ENCODE peak calls at places on chromosome 21, in ten cellular contexts. Z, R, H, S, B, E, I, G, K and U are unnamed samples.

GRCh38 chr21:45076245-45076661 is 1.9 kb downstream of the ADARB1 start:
- DNase-seq in H (peak), B (no peak), S (no peak), G (no peak), R (no peak), I (no peak), K (peak), E (no peak), Z (peak), U (no peak)

GRCh38 chr21:32001390-32001789 is 128.6 kb downstream of the HUNK start:
- DNase-seq in Z (no peak), K (no peak), G (no peak), S (no peak), R (no peak), B (no peak), E (no peak), H (peak), I (no peak), U (no peak)

GRCh38 chr21:33761104-33762036 is 119.1 kb downstream of the ITSN1 start:
- DNase-seq in S (no peak), G (peak), H (peak), R (peak), Z (no peak), I (peak), K (peak), E (no peak), B (no peak), U (peak)

GRCh38 chr21:31514598-31514997 is 144.9 kb upstream of the SOD1 start:
- DNase-seq in H (no peak), E (no peak), I (no peak), R (no peak), G (peak), K (no peak), Z (no peak), S (no peak), B (no peak), U (no peak)

GRCh38 chr21:23401278-23401677 is 2206.0 kb downstream of the MRPL39 start:
- DNase-seq in I (no peak), Z (no peak), K (no peak), E (no peak), S (no peak), H (no peak), B (no peak), G (no peak), R (no peak), U (peak)

GRCh38 chr21:30552782-30553181 is 8.3 kb downstream of the KRTAP19-7 start:
- DNase-seq in S (no peak), I (no peak), G (no peak), H (no peak), B (no peak), Z (no peak), R (no peak), E (no peak), K (no peak), U (no peak)

GRCh38 chr21:30336596-30336995 is 898 bp downstream of the KRTAP27-1 start:
- DNase-seq in B (no peak), G (no peak), I (no peak), R (no peak), Z (no peak), K (peak), E (no peak), S (no peak), H (no peak), U (peak)

GRCh38 chr21:39347537-39347936 is 1.4 kb downstream of the HMGN1 start:
- DNase-seq in S (no peak), B (no peak), R (no peak), G (no peak), H (no peak), Z (no peak), E (no peak), I (no peak), K (no peak), U (no peak)

GRCh38 chr21:32806810-32807386 is 35.3 kb upstream of the PAXBP1 start:
- DNase-seq in H (no peak), R (no peak), Z (no peak), G (no peak), S (no peak), E (no peak), B (no peak), I (no peak), K (peak), U (no peak)

GRCh38 chr21:33664135-33664534 is 21.8 kb downstream of the ITSN1 start:
- DNase-seq in G (no peak), S (no peak), B (no peak), H (no peak), R (no peak), I (no peak), E (no peak), K (no peak), Z (no peak), U (no peak)

GRCh38 chr21:32388306-32388705 is 4.5 kb downstream of the URB1 start:
- DNase-seq in B (no peak), E (no peak), I (no peak), S (no peak), K (no peak), R (no peak), H (no peak), G (no peak), Z (no peak), U (no peak)

GRCh38 chr21:28548291-28548690 is 444.4 kb downstream of the LTN1 start:
- DNase-seq in E (no peak), H (no peak), R (no peak), G (no peak), B (no peak), Z (no peak), I (no peak), S (no peak), K (no peak), U (no peak)

GRCh38 chr21:39016740-39017315 is 166.4 kb downstream of the PSMG1 start:
- DNase-seq in I (no peak), E (no peak), Z (no peak), B (peak), S (no peak), R (no peak), H (no peak), G (no peak), K (no peak), U (no peak)

GRCh38 chr21:31901342-31901741 is 28.5 kb downstream of the HUNK start:
- DNase-seq in H (no peak), B (no peak), G (no peak), R (no peak), S (no peak), K (no peak), Z (no peak), E (no peak), I (no peak), U (no peak)

GRCh38 chr21:43858806-43859648 is 6.0 kb upstream of the AGPAT3 start:
- DNase-seq in Z (peak), R (no peak), K (no peak), H (peak), E (no peak), G (no peak), S (no peak), B (no peak), I (no peak), U (no peak)

GRCh38 chr21:32412162-32412997 is at the start of gene EVA1C:
- DNase-seq in B (peak), I (no peak), S (peak), K (peak), H (no peak), G (peak), R (peak), E (peak), Z (peak), U (peak)

GRCh38 chr21:30962013-30962412 is 76.3 kb downstream of the KRTAP19-8 start:
- DNase-seq in Z (no peak), S (no peak), G (no peak), I (no peak), E (no peak), H (no peak), K (no peak), B (no peak), R (no peak), U (no peak)

GRCh38 chr21:44773291-44773932 is 28.2 kb downstream of the UBE2G2 start:
- DNase-seq in G (no peak), I (no peak), K (no peak), E (no peak), Z (no peak), H (no peak), B (no peak), S (no peak), R (no peak), U (peak)

GRCh38 chr21:23542097-23542496 is 2065.2 kb downstream of the MRPL39 start:
- DNase-seq in B (no peak), H (no peak), I (no peak), E (no peak), S (no peak), K (no peak), R (no peak), Z (no peak), G (no peak), U (no peak)

GRCh38 chr21:25582164-25582563 is 25.1 kb downstream of the MRPL39 start:
- DNase-seq in R (no peak), E (no peak), G (no peak), S (no peak), I (no peak), K (no peak), Z (no peak), B (no peak), H (no peak), U (peak)

GRCh38 chr21:45577806-45578801 is 35.9 kb upstream of the SLC19A1 start:
- DNase-seq in H (peak), I (no peak), S (no peak), G (no peak), B (no peak), Z (peak), R (no peak), K (no peak), E (no peak), U (no peak)

GRCh38 chr21:44919913-44920693 is 596 bp downstream of the ITGB2 start:
- DNase-seq in B (no peak), E (no peak), K (no peak), G (no peak), S (no peak), R (no peak), I (no peak), H (no peak), Z (no peak), U (no peak)

GRCh38 chr21:42815217-42815616 is 64.1 kb downstream of the WDR4 start:
- DNase-seq in E (no peak), R (no peak), G (no peak), Z (no peak), H (no peak), S (no peak), I (no peak), B (no peak), K (no peak), U (no peak)

GRCh38 chr21:40136571-40136970 is 269.3 kb downstream of the PCP4 start:
- DNase-seq in R (no peak), I (no peak), H (no peak), G (no peak), E (no peak), B (no peak), Z (no peak), S (no peak), K (no peak), U (no peak)

GRCh38 chr21:29645666-29646553 is 293.9 kb downstream of the GRIK1 start:
- DNase-seq in S (no peak), B (no peak), E (no peak), G (no peak), K (no peak), I (no peak), H (no peak), R (no peak), Z (no peak), U (no peak)

GRCh38 chr21:33760641-33761103 is 118.4 kb downstream of the ITSN1 start:
- DNase-seq in R (no peak), H (no peak), E (no peak), K (peak), I (peak), G (no peak), S (no peak), Z (no peak), B (no peak), U (no peak)

GRCh38 chr21:39637197-39637970 is 24.6 kb downstream of the B3GALT5 start:
- DNase-seq in K (no peak), B (no peak), R (no peak), S (no peak), Z (no peak), I (no peak), E (no peak), H (no peak), G (no peak), U (no peak)

GRCh38 chr21:33441489-33442477 is 38.0 kb downstream of the TMEM50B start:
- DNase-seq in H (no peak), S (peak), E (no peak), B (peak), I (peak), R (peak), Z (no peak), G (no peak), K (peak), U (peak)

GRCh38 chr21:43654806-43655489 is 4.3 kb downstream of the HSF2BP start:
- DNase-seq in R (no peak), Z (no peak), S (no peak), B (no peak), I (no peak), G (no peak), K (peak), H (no peak), E (no peak), U (peak)

GRCh38 chr21:14585122-14585521 is 39.0 kb upstream of the SAMSN1 start:
- DNase-seq in S (no peak), H (no peak), Z (no peak), G (no peak), B (no peak), R (no peak), I (no peak), K (no peak), E (no peak), U (no peak)

GRCh38 chr21:32131960-32132359 is 146.9 kb downstream of the MIS18A start:
- DNase-seq in G (no peak), I (no peak), H (peak), E (no peak), K (peak), B (no peak), R (no peak), Z (no peak), S (no peak), U (peak)

GRCh38 chr21:34762761-34763160 is 94.0 kb downstream of the CLIC6 start:
- DNase-seq in S (no peak), I (peak), R (no peak), Z (no peak), E (no peak), K (peak), G (no peak), H (no peak), B (no peak), U (no peak)
- TF ChIP-seq CTCF in S (no peak), I (peak), R (no peak), Z (no peak), E (no peak), K (no peak), G (no peak), H (no peak), B (no peak), U (no peak)

DNA sequence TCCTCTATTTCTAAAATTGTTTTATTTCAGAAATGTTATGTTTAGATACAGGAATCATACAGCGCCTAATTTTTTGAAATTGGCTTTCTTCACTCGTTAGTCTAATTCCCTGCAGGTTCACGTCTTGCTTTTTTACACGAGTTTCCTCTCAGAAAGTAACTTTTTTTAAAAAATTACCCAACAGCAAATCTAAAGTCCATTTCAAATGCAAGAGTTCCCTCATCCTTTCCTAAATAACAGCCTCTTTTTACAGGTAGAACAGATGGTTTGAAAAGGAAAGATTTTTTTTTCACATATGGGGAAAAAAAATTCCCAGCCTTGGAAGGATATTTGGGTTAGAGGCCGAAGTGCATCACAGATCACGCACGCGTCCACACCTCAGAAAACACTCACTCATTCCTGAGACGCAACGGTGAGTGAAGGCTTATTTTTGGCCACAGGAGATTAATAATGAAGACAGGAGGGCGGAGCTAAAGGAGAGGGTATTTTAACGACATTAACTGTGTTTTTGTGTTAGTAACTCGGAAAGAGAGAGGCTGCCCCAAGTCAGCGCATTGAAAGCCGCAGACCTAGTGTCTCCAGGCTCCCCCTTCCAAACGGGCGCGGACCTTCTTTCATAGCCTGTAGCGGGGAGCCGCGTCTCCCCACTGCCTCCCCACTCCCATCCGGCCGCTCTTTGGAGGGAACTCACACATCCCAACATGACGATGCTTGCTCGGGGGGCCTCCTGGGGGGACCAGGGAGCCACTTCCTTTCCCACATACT is 936 bp upstream of the RIPK4 start:
- DNase-seq in H (no peak), Z (peak), K (peak), G (no peak), B (no peak), I (no peak), E (no peak), S (no peak), R (no peak), U (peak)
- H3K4me3 ChIP-seq in H (peak), Z (no peak), K (peak), G (no peak), B (peak), I (no peak), E (no peak), S (peak), R (peak), U (peak)

GRCh38 chr21:21236981-21237380 is 238.8 kb downstream of the NCAM2 start:
- DNase-seq in E (no peak), B (no peak), H (no peak), Z (no peak), S (no peak), R (no peak), K (no peak), I (no peak), G (no peak), U (no peak)

GRCh38 chr21:21230672-21231071 is 232.5 kb downstream of the NCAM2 start:
- DNase-seq in H (no peak), S (no peak), B (no peak), E (no peak), K (peak), Z (no peak), G (no peak), I (no peak), R (no peak), U (peak)

GRCh38 chr21:21226472-21226871 is 228.3 kb downstream of the NCAM2 start:
- DNase-seq in E (no peak), H (no peak), G (no peak), R (no peak), K (no peak), I (no peak), B (no peak), Z (no peak), S (no peak), U (no peak)

GRCh38 chr21:21232320-21232719 is 234.1 kb downstream of the NCAM2 start:
- DNase-seq in R (no peak), G (no peak), B (no peak), K (peak), I (peak), S (no peak), Z (no peak), E (no peak), H (no peak), U (peak)
- TF ChIP-seq CTCF in R (peak), G (peak), B (no peak), K (peak), I (peak), S (no peak), Z (no peak), E (no peak), H (no peak), U (no peak)

GRCh38 chr21:37993071-37993470 is 76.8 kb upstream of the KCNJ6 start:
- DNase-seq in Z (no peak), I (no peak), B (no peak), R (no peak), K (no peak), G (no peak), S (no peak), E (no peak), H (no peak), U (no peak)

DNA sequence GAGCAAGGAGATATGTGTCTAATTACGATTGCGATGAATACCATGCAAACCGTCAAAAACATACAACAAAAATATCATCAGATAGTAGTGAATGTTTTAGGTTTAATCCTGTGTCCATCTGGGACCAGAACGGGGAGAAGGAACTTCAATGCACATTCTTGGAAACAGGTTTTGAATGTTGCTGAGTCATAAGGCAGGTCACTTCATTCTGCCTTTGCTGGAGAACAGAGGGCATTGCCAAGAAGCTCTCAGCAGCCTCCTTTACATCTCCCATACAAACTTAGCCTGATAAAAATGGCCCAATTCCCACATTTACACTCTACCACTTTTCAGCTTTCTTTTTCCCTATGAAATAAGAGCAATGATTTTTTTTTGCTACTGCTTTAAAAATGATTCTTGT is 78.0 kb upstream of the KCNJ6 start:
- DNase-seq in S (no peak), G (no peak), H (no peak), Z (no peak), E (no peak), B (no peak), R (no peak), K (no peak), I (no peak), U (peak)
- H3K4me3 ChIP-seq in S (no peak), G (no peak), H (no peak), Z (no peak), E (no peak), B (no peak), R (no peak), K (no peak), I (no peak), U (no peak)

GRCh38 chr21:37915941-37916794 is at the start of gene KCNJ6:
- DNase-seq in H (no peak), S (no peak), I (no peak), R (peak), K (peak), G (no peak), E (no peak), Z (no peak), B (no peak), U (no peak)
- TF ChIP-seq CTCF in H (peak), S (no peak), I (peak), R (peak), K (peak), G (no peak), E (no peak), Z (no peak), B (no peak), U (peak)

DNA sequence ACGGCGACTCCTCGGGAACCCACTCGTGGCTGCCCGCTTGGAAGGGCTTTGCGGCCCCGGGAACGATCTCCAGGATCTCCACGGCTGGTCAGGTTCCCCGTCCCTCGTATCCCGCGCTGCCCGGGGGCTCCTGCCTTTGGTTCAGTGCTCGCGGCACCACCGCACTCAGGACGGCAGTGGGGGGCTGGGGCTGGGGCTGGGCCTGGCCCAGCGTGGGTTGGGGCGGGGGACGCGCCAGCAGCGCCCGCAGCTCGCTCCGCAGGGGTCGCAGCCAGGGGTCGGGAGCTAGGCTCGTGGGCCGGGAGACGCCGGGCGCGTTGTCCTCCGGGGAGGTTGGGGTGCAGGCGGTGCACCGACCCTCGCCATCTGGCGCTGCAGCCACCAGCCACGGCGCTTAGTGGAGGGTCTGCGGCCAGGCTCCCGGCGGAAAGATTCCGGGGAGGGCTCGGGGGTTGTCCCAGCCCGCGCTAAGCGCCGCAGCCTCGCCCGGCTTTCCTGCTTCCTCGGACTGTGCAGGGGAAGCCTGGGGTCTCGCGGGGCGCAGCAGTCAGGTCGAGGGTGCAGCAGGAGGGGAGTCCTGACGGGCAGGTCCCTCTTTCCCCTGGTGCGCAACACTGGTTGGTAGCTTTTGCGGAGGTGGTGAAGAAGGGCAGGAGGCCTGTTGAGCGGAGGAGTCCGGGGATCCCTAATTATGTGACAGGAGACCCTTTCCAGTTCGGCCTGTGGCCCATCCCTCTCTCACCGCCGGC is 9.0 kb downstream of the SIM2 start:
- DNase-seq in I (no peak), H (no peak), Z (peak), K (no peak), E (no peak), S (no peak), B (no peak), R (peak), G (no peak), U (no peak)
- H3K4me3 ChIP-seq in I (no peak), H (no peak), Z (no peak), K (no peak), E (no peak), S (no peak), B (no peak), R (no peak), G (no peak), U (no peak)

GRCh38 chr21:22120616-22121266 is 1122.5 kb downstream of the NCAM2 start:
- DNase-seq in H (no peak), R (no peak), G (no peak), K (peak), S (no peak), Z (no peak), B (no peak), I (no peak), E (no peak), U (no peak)
- TF ChIP-seq CTCF in H (no peak), R (no peak), G (no peak), K (peak), S (no peak), Z (no peak), B (no peak), I (peak), E (no peak), U (no peak)

GRCh38 chr21:46597896-46598343 is 7.0 kb downstream of the S100B start:
- DNase-seq in B (no peak), Z (no peak), K (no peak), E (no peak), R (no peak), H (no peak), G (no peak), I (no peak), S (no peak), U (no peak)
- H3K4me3 ChIP-seq in B (no peak), Z (no peak), K (no peak), E (no peak), R (no peak), H (no peak), G (no peak), I (no peak), S (no peak), U (no peak)